ENCODE peak calls at places on chromosomes 5 and 9, in nine cellular contexts. D, Q, E, M, N, H, B, Z and S are unnamed samples.

GRCh38 chr9:35914307-35914807 is 5.1 kb downstream of the SPAAR start:
- DNase-seq in D (no peak), Q (no peak), E (peak), M (no peak), N (peak), H (peak), B (no peak), Z (no peak), S (no peak)

GRCh38 chr5:178431777-178432155 is 158.4 kb downstream of the COL23A1 start:
- DNase-seq in D (no peak), Q (no peak), E (no peak), M (no peak), N (no peak), H (no peak), B (no peak), Z (no peak), S (no peak)

GRCh38 chr9:34500623-34501267 is 22.0 kb downstream of the ENHO start:
- DNase-seq in D (peak), Q (peak), E (peak), M (peak), N (peak), H (peak), B (peak), Z (peak), S (peak)

GRCh38 chr5:100553209-100553608 is 18.0 kb downstream of the FAM174A start:
- DNase-seq in D (no peak), Q (no peak), E (no peak), M (no peak), N (no peak), H (no peak), B (no peak), Z (no peak), S (no peak)

GRCh38 chr5:129003232-129003631 is 37.9 kb downstream of the SLC27A6 start:
- DNase-seq in D (no peak), Q (no peak), E (no peak), M (no peak), N (no peak), H (no peak), B (no peak), Z (peak), S (no peak)

GRCh38 chr5:56616454-56617160 is 198.7 kb upstream of the MAP3K1 start:
- DNase-seq in D (no peak), Q (no peak), E (no peak), M (no peak), N (no peak), H (no peak), B (no peak), Z (no peak), S (no peak)

GRCh38 chr5:131214828-131215227 is 44.1 kb downstream of the LYRM7 start:
- DNase-seq in D (no peak), Q (no peak), E (no peak), M (no peak), N (no peak), H (no peak), B (no peak), Z (no peak), S (no peak)

GRCh38 chr9:115548826-115549225 is 430.9 kb upstream of the TNC start:
- DNase-seq in D (no peak), Q (no peak), E (no peak), M (no peak), N (no peak), H (peak), B (no peak), Z (no peak), S (no peak)

GRCh38 chr9:121676916-121677315 is 25.5 kb downstream of the DAB2IP start:
- DNase-seq in D (no peak), Q (no peak), E (no peak), M (no peak), N (no peak), H (no peak), B (no peak), Z (no peak), S (no peak)

GRCh38 chr5:139141841-139142240 is 56.3 kb downstream of the SIL1 start:
- DNase-seq in D (no peak), Q (no peak), E (no peak), M (peak), N (peak), H (peak), B (no peak), Z (peak), S (no peak)

GRCh38 chr5:31889131-31889561 is 250.2 kb downstream of the PDZD2 start:
- DNase-seq in D (no peak), Q (no peak), E (peak), M (no peak), N (peak), H (no peak), B (no peak), Z (no peak), S (no peak)

GRCh38 chr5:84372066-84372700 is 12.5 kb downstream of the EDIL3 start:
- DNase-seq in D (no peak), Q (no peak), E (no peak), M (no peak), N (no peak), H (peak), B (no peak), Z (no peak), S (no peak)

GRCh38 chr9:86721843-86722705 is 225.2 kb downstream of the GAS1 start:
- DNase-seq in D (no peak), Q (no peak), E (no peak), M (peak), N (no peak), H (peak), B (no peak), Z (peak), S (peak)

GRCh38 chr9:111868475-111868874 is 28.1 kb upstream of the UGCG start:
- DNase-seq in D (no peak), Q (no peak), E (peak), M (no peak), N (no peak), H (no peak), B (no peak), Z (no peak), S (no peak)

GRCh38 chr5:142013734-142014495 is 1.1 kb upstream of the GNPDA1 start:
- DNase-seq in D (no peak), Q (no peak), E (peak), M (peak), N (no peak), H (peak), B (peak), Z (no peak), S (no peak)

GRCh38 chr9:35035851-35036701 is 36.3 kb downstream of the VCP start:
- DNase-seq in D (no peak), Q (no peak), E (peak), M (no peak), N (peak), H (peak), B (no peak), Z (no peak), S (no peak)

GRCh38 chr9:121156263-121156731 is 45.4 kb downstream of the RAB14 start:
- DNase-seq in D (no peak), Q (no peak), E (no peak), M (no peak), N (no peak), H (peak), B (no peak), Z (peak), S (peak)

GRCh38 chr5:151221574-151221973 is 2.3 kb downstream of the CCDC69 start:
- DNase-seq in D (no peak), Q (no peak), E (no peak), M (no peak), N (no peak), H (no peak), B (no peak), Z (no peak), S (no peak)

GRCh38 chr5:14365831-14366435 is 215.7 kb upstream of the OTULINL start:
- DNase-seq in D (no peak), Q (no peak), E (no peak), M (no peak), N (no peak), H (no peak), B (no peak), Z (peak), S (no peak)

GRCh38 chr9:112555091-112555643 is 68.5 kb downstream of the KIAA1958 start:
- DNase-seq in D (no peak), Q (no peak), E (no peak), M (no peak), N (no peak), H (no peak), B (no peak), Z (peak), S (no peak)

GRCh38 chr5:35830587-35830986 is 26.1 kb upstream of the IL7R start:
- DNase-seq in D (peak), Q (no peak), E (no peak), M (no peak), N (no peak), H (no peak), B (no peak), Z (no peak), S (no peak)
- H3K27ac ChIP-seq in D (peak), Q (no peak), E (no peak), M (no peak), N (no peak), H (no peak), B (no peak), Z (no peak), S (no peak)

GRCh38 chr5:132229236-132229635 is 1.6 kb upstream of the P4HA2 start:
- DNase-seq in D (no peak), Q (no peak), E (peak), M (no peak), N (no peak), H (no peak), B (peak), Z (no peak), S (no peak)

GRCh38 chr5:132226516-132227234 is 978 bp downstream of the P4HA2 start:
- DNase-seq in D (no peak), Q (no peak), E (no peak), M (no peak), N (peak), H (peak), B (no peak), Z (no peak), S (no peak)

GRCh38 chr5:132227235-132227484 is 493 bp downstream of the P4HA2 start:
- DNase-seq in D (no peak), Q (no peak), E (no peak), M (no peak), N (no peak), H (no peak), B (peak), Z (no peak), S (no peak)

GRCh38 chr5:132227485-132228240 is at the start of gene P4HA2:
- DNase-seq in D (no peak), Q (peak), E (peak), M (peak), N (peak), H (peak), B (peak), Z (peak), S (peak)

GRCh38 chr5:132228241-132229035 is 785 bp upstream of the P4HA2 start:
- DNase-seq in D (no peak), Q (no peak), E (peak), M (no peak), N (no peak), H (no peak), B (peak), Z (no peak), S (no peak)
- TF ChIP-seq CTCF in D (no peak), Q (no peak), E (peak), M (no peak), N (no peak), H (no peak), B (no peak), Z (no peak), S (no peak)

GRCh38 chr5:38465702-38466443 is 90.6 kb downstream of the LIFR start:
- DNase-seq in D (no peak), Q (no peak), E (no peak), M (no peak), N (no peak), H (no peak), B (no peak), Z (peak), S (no peak)
- H3K27ac ChIP-seq in D (no peak), Q (no peak), E (no peak), M (peak), N (no peak), H (no peak), B (peak), Z (peak), S (peak)

GRCh38 chr9:127789179-127789578 is 3.3 kb downstream of the CDK9 start:
- DNase-seq in D (no peak), Q (no peak), E (no peak), M (no peak), N (no peak), H (no peak), B (no peak), Z (no peak), S (no peak)

GRCh38 chr9:127793093-127793708 is 7.4 kb downstream of the CDK9 start:
- DNase-seq in D (no peak), Q (no peak), E (no peak), M (no peak), N (peak), H (no peak), B (no peak), Z (no peak), S (no peak)

GRCh38 chr9:127792417-127793031 is 6.7 kb downstream of the CDK9 start:
- DNase-seq in D (no peak), Q (no peak), E (no peak), M (no peak), N (no peak), H (no peak), B (no peak), Z (no peak), S (no peak)

GRCh38 chr9:127790094-127790855 is 4.4 kb downstream of the CDK9 start:
- DNase-seq in D (no peak), Q (no peak), E (no peak), M (no peak), N (no peak), H (no peak), B (no peak), Z (no peak), S (no peak)

DNA sequence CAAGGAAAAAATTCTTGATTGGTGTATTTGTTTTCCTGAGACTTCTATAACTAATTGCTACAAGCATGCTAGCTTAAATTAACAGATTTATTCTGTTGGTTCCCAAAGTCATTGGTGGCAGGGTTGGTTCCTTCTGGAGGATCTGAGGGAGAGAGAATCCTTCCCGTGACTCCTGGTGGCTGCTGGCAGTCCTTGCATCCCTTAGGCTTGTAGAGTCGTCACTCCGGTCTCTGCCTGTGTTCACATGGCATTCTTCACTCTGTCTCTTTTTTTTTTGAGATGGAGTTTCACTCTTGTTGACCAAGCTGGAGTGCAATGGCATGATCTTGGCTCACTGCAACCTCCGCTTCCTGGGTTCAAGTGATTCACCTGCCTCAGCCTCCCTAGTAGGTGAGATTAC is 5.3 kb downstream of the CDK9 start:
- DNase-seq in D (no peak), Q (no peak), E (no peak), M (no peak), N (no peak), H (no peak), B (no peak), Z (no peak), S (no peak)
- TF ChIP-seq CTCF in D (no peak), Q (no peak), E (peak), M (no peak), N (no peak), H (no peak), B (no peak), Z (no peak), S (no peak)

GRCh38 chr5:134583821-134584220 is 48.8 kb downstream of the SAR1B start:
- DNase-seq in D (no peak), Q (no peak), E (peak), M (no peak), N (no peak), H (no peak), B (no peak), Z (no peak), S (no peak)
- H3K27ac ChIP-seq in D (no peak), Q (no peak), E (no peak), M (no peak), N (no peak), H (no peak), B (no peak), Z (no peak), S (no peak)

GRCh38 chr5:73496984-73497457 is 1.2 kb upstream of the BTF3 start:
- DNase-seq in D (no peak), Q (no peak), E (no peak), M (no peak), N (no peak), H (peak), B (no peak), Z (peak), S (peak)
- TF ChIP-seq CTCF in D (peak), Q (peak), E (peak), M (no peak), N (no peak), H (peak), B (no peak), Z (peak), S (peak)